ENCODE peak calls at places on chromosomes 13 and 19, in six cellular contexts. One of them, this sample, is unnamed. For H3K4me1, the result is how much of the 10 kb centered on the place peaks cover.

GRCh38 chr13:92896842-92897241 is 329.8 kb upstream of the GPC6 start:
- DNase-seq in adrenal gland: no peak
- DNase-seq in neural progenitor cell: peak
- DNase-seq in endothelial cell of umbilical vein: no peak
- DNase-seq in pancreas: no peak
- DNase-seq in CD8-positive, alpha-beta T cell: no peak
- DNase-seq in this sample: no peak

GRCh38 chr19:6873708-6874431 is 13.5 kb upstream of the ADGRE1 start:
- DNase-seq in neural progenitor cell: no peak
- DNase-seq in CD8-positive, alpha-beta T cell: no peak
- DNase-seq in endothelial cell of umbilical vein: no peak
- DNase-seq in pancreas: no peak
- DNase-seq in adrenal gland: no peak
- DNase-seq in this sample: no peak

GRCh38 chr19:799076-799881 is 2.0 kb downstream of the PTBP1 start:
- DNase-seq in neural progenitor cell: peak
- DNase-seq in CD8-positive, alpha-beta T cell: no peak
- DNase-seq in endothelial cell of umbilical vein: peak
- DNase-seq in pancreas: no peak
- DNase-seq in adrenal gland: no peak
- DNase-seq in this sample: no peak

GRCh38 chr19:1673645-1674292 is 21.4 kb upstream of the TCF3 start:
- DNase-seq in neural progenitor cell: no peak
- DNase-seq in CD8-positive, alpha-beta T cell: no peak
- DNase-seq in adrenal gland: no peak
- DNase-seq in endothelial cell of umbilical vein: no peak
- DNase-seq in pancreas: peak
- DNase-seq in this sample: no peak

GRCh38 chr13:98890186-98890585 is 87.7 kb downstream of the DOCK9 start:
- DNase-seq in endothelial cell of umbilical vein: peak
- DNase-seq in pancreas: no peak
- DNase-seq in CD8-positive, alpha-beta T cell: no peak
- DNase-seq in neural progenitor cell: no peak
- DNase-seq in adrenal gland: no peak
- DNase-seq in this sample: no peak

GRCh38 chr19:44909775-44910174 is 4.2 kb downstream of the APOE start:
- DNase-seq in adrenal gland: no peak
- DNase-seq in pancreas: no peak
- DNase-seq in neural progenitor cell: no peak
- DNase-seq in CD8-positive, alpha-beta T cell: no peak
- DNase-seq in endothelial cell of umbilical vein: no peak
- DNase-seq in this sample: no peak

GRCh38 chr19:8334458-8335342 is 8.4 kb downstream of the KANK3 start:
- DNase-seq in pancreas: no peak
- DNase-seq in endothelial cell of umbilical vein: peak
- DNase-seq in adrenal gland: no peak
- DNase-seq in neural progenitor cell: peak
- DNase-seq in CD8-positive, alpha-beta T cell: no peak
- DNase-seq in this sample: peak

GRCh38 chr13:48531416-48532145 is 1.3 kb downstream of the RCBTB2 start:
- DNase-seq in pancreas: no peak
- DNase-seq in adrenal gland: no peak
- DNase-seq in CD8-positive, alpha-beta T cell: no peak
- DNase-seq in endothelial cell of umbilical vein: no peak
- DNase-seq in neural progenitor cell: peak
- DNase-seq in this sample: peak

GRCh38 chr19:36030264-36031148 is 2.2 kb downstream of the CLIP3 start:
- DNase-seq in CD8-positive, alpha-beta T cell: no peak
- DNase-seq in adrenal gland: no peak
- DNase-seq in pancreas: no peak
- DNase-seq in neural progenitor cell: no peak
- DNase-seq in endothelial cell of umbilical vein: no peak
- DNase-seq in this sample: no peak

GRCh38 chr19:11578342-11579142 is 1.1 kb upstream of the ACP5 start:
- DNase-seq in endothelial cell of umbilical vein: peak
- DNase-seq in adrenal gland: peak
- DNase-seq in CD8-positive, alpha-beta T cell: peak
- DNase-seq in neural progenitor cell: peak
- DNase-seq in pancreas: peak
- DNase-seq in this sample: peak

GRCh38 chr19:17070421-17070820 is 4.8 kb downstream of the HAUS8 start:
- DNase-seq in endothelial cell of umbilical vein: no peak
- DNase-seq in adrenal gland: no peak
- DNase-seq in neural progenitor cell: no peak
- DNase-seq in pancreas: no peak
- DNase-seq in CD8-positive, alpha-beta T cell: no peak
- DNase-seq in this sample: no peak

GRCh38 chr13:19838726-19839342 is 24.6 kb downstream of the ZMYM5 start:
- DNase-seq in endothelial cell of umbilical vein: no peak
- DNase-seq in CD8-positive, alpha-beta T cell: no peak
- DNase-seq in pancreas: no peak
- DNase-seq in adrenal gland: no peak
- DNase-seq in neural progenitor cell: no peak
- DNase-seq in this sample: no peak

GRCh38 chr13:99064624-99065249 is 86.9 kb upstream of the DOCK9 start:
- DNase-seq in adrenal gland: no peak
- DNase-seq in pancreas: no peak
- DNase-seq in CD8-positive, alpha-beta T cell: no peak
- DNase-seq in neural progenitor cell: no peak
- DNase-seq in endothelial cell of umbilical vein: no peak
- DNase-seq in this sample: no peak

GRCh38 chr19:41321600-41322270 is 11.8 kb downstream of the CCDC97 start:
- DNase-seq in CD8-positive, alpha-beta T cell: no peak
- DNase-seq in adrenal gland: no peak
- DNase-seq in neural progenitor cell: peak
- DNase-seq in endothelial cell of umbilical vein: peak
- DNase-seq in pancreas: no peak
- DNase-seq in this sample: peak

GRCh38 chr13:63838366-63839110 is 2422.9 kb upstream of the PCDH20 start:
- DNase-seq in CD8-positive, alpha-beta T cell: no peak
- DNase-seq in neural progenitor cell: no peak
- DNase-seq in endothelial cell of umbilical vein: no peak
- DNase-seq in pancreas: no peak
- DNase-seq in adrenal gland: no peak
- DNase-seq in this sample: no peak

GRCh38 chr19:48818234-48818823 is 7.5 kb upstream of the BCAT2 start:
- DNase-seq in pancreas: peak
- DNase-seq in neural progenitor cell: no peak
- DNase-seq in endothelial cell of umbilical vein: no peak
- DNase-seq in adrenal gland: no peak
- DNase-seq in CD8-positive, alpha-beta T cell: no peak
- DNase-seq in this sample: no peak

GRCh38 chr19:1429750-1430149 is 8.4 kb upstream of the RPS15 start:
- DNase-seq in pancreas: no peak
- DNase-seq in endothelial cell of umbilical vein: no peak
- DNase-seq in adrenal gland: no peak
- DNase-seq in CD8-positive, alpha-beta T cell: no peak
- DNase-seq in neural progenitor cell: no peak
- DNase-seq in this sample: peak

GRCh38 chr13:48121733-48122132 is 26.8 kb upstream of the MED4 start:
- DNase-seq in endothelial cell of umbilical vein: no peak
- DNase-seq in adrenal gland: no peak
- DNase-seq in pancreas: no peak
- DNase-seq in neural progenitor cell: no peak
- DNase-seq in CD8-positive, alpha-beta T cell: no peak
- DNase-seq in this sample: no peak

GRCh38 chr19:19597809-19598306 is 20.6 kb downstream of the PBX4 start:
- DNase-seq in CD8-positive, alpha-beta T cell: no peak
- DNase-seq in pancreas: no peak
- DNase-seq in endothelial cell of umbilical vein: no peak
- DNase-seq in adrenal gland: no peak
- DNase-seq in neural progenitor cell: no peak
- DNase-seq in this sample: no peak

GRCh38 chr13:56900549-56901279 is 240.0 kb upstream of the PRR20A start:
- DNase-seq in CD8-positive, alpha-beta T cell: no peak
- DNase-seq in pancreas: no peak
- DNase-seq in endothelial cell of umbilical vein: no peak
- DNase-seq in neural progenitor cell: no peak
- DNase-seq in adrenal gland: no peak
- DNase-seq in this sample: peak

GRCh38 chr19:32206065-32206464 is 139.3 kb upstream of the ZNF507 start:
- DNase-seq in endothelial cell of umbilical vein: no peak
- DNase-seq in pancreas: no peak
- DNase-seq in adrenal gland: no peak
- DNase-seq in neural progenitor cell: no peak
- DNase-seq in CD8-positive, alpha-beta T cell: no peak
- DNase-seq in this sample: no peak

GRCh38 chr19:21848706-21849105 is 12.7 kb upstream of the ZNF43 start:
- DNase-seq in CD8-positive, alpha-beta T cell: no peak
- DNase-seq in endothelial cell of umbilical vein: no peak
- DNase-seq in neural progenitor cell: no peak
- DNase-seq in pancreas: no peak
- DNase-seq in adrenal gland: no peak
- DNase-seq in this sample: no peak

GRCh38 chr19:10183926-10184325 is 10.8 kb downstream of the DNMT1 start:
- DNase-seq in neural progenitor cell: no peak
- DNase-seq in CD8-positive, alpha-beta T cell: no peak
- DNase-seq in adrenal gland: no peak
- DNase-seq in pancreas: no peak
- DNase-seq in endothelial cell of umbilical vein: no peak
- DNase-seq in this sample: no peak

GRCh38 chr19:46466536-46467199 is 4.7 kb downstream of the PNMA8A start:
- DNase-seq in neural progenitor cell: no peak
- DNase-seq in endothelial cell of umbilical vein: no peak
- DNase-seq in CD8-positive, alpha-beta T cell: no peak
- DNase-seq in pancreas: no peak
- DNase-seq in adrenal gland: no peak
- DNase-seq in this sample: no peak

GRCh38 chr19:39342647-39343305 is 555 bp downstream of the SAMD4B start:
- DNase-seq in neural progenitor cell: peak
- DNase-seq in pancreas: peak
- DNase-seq in CD8-positive, alpha-beta T cell: no peak
- DNase-seq in adrenal gland: peak
- DNase-seq in endothelial cell of umbilical vein: no peak
- DNase-seq in this sample: no peak

GRCh38 chr19:58516964-58517833 is 2.4 kb downstream of the ZBTB45 start:
- DNase-seq in neural progenitor cell: no peak
- DNase-seq in pancreas: no peak
- DNase-seq in CD8-positive, alpha-beta T cell: no peak
- DNase-seq in endothelial cell of umbilical vein: no peak
- DNase-seq in adrenal gland: peak
- DNase-seq in this sample: no peak

GRCh38 chr13:107585466-107585865 is 629.9 kb downstream of the LIG4 start:
- DNase-seq in pancreas: no peak
- DNase-seq in CD8-positive, alpha-beta T cell: no peak
- DNase-seq in neural progenitor cell: no peak
- DNase-seq in adrenal gland: no peak
- DNase-seq in endothelial cell of umbilical vein: peak
- DNase-seq in this sample: no peak

GRCh38 chr19:8702350-8702749 is 3.8 kb upstream of the ACTL9 start:
- DNase-seq in endothelial cell of umbilical vein: no peak
- DNase-seq in CD8-positive, alpha-beta T cell: no peak
- DNase-seq in adrenal gland: no peak
- DNase-seq in neural progenitor cell: no peak
- DNase-seq in pancreas: no peak
- DNase-seq in this sample: no peak

GRCh38 chr13:44156294-44156658 is 217.3 kb upstream of the SERP2 start:
- DNase-seq in endothelial cell of umbilical vein: no peak
- DNase-seq in neural progenitor cell: no peak
- DNase-seq in adrenal gland: no peak
- DNase-seq in pancreas: no peak
- DNase-seq in CD8-positive, alpha-beta T cell: no peak
- DNase-seq in this sample: no peak
- H3K4me3 ChIP-seq in endothelial cell of umbilical vein: no peak
- H3K4me3 ChIP-seq in neural progenitor cell: no peak
- H3K4me3 ChIP-seq in adrenal gland: no peak
- H3K4me3 ChIP-seq in pancreas: peak
- H3K4me3 ChIP-seq in CD8-positive, alpha-beta T cell: no peak
- H3K4me3 ChIP-seq in this sample: no peak

GRCh38 chr13:50916701-50917184 is 7.2 kb downstream of the RNASEH2B start:
- DNase-seq in endothelial cell of umbilical vein: peak
- DNase-seq in adrenal gland: no peak
- DNase-seq in CD8-positive, alpha-beta T cell: no peak
- DNase-seq in pancreas: no peak
- DNase-seq in neural progenitor cell: no peak
- DNase-seq in this sample: no peak
- H3K4me1 ChIP-seq in endothelial cell of umbilical vein: under half
- H3K4me1 ChIP-seq in adrenal gland: under half
- H3K4me1 ChIP-seq in CD8-positive, alpha-beta T cell: half or more
- H3K4me1 ChIP-seq in pancreas: under half
- H3K4me1 ChIP-seq in neural progenitor cell: under half
- H3K4me1 ChIP-seq in this sample: under half

GRCh38 chr19:23304238-23304637 is 54.0 kb upstream of the ZNF724 start:
- DNase-seq in neural progenitor cell: no peak
- DNase-seq in pancreas: no peak
- DNase-seq in CD8-positive, alpha-beta T cell: no peak
- DNase-seq in adrenal gland: no peak
- DNase-seq in endothelial cell of umbilical vein: no peak
- DNase-seq in this sample: no peak

GRCh38 chr19:23309926-23310325 is 59.7 kb upstream of the ZNF724 start:
- DNase-seq in endothelial cell of umbilical vein: no peak
- DNase-seq in pancreas: no peak
- DNase-seq in neural progenitor cell: no peak
- DNase-seq in adrenal gland: no peak
- DNase-seq in CD8-positive, alpha-beta T cell: no peak
- DNase-seq in this sample: no peak

GRCh38 chr19:23311551-23311950 is 61.4 kb upstream of the ZNF724 start:
- DNase-seq in adrenal gland: no peak
- DNase-seq in pancreas: no peak
- DNase-seq in neural progenitor cell: no peak
- DNase-seq in endothelial cell of umbilical vein: no peak
- DNase-seq in CD8-positive, alpha-beta T cell: no peak
- DNase-seq in this sample: no peak

GRCh38 chr19:23310729-23311211 is 60.6 kb upstream of the ZNF724 start:
- DNase-seq in pancreas: no peak
- DNase-seq in endothelial cell of umbilical vein: no peak
- DNase-seq in neural progenitor cell: no peak
- DNase-seq in CD8-positive, alpha-beta T cell: no peak
- DNase-seq in adrenal gland: no peak
- DNase-seq in this sample: no peak

DNA sequence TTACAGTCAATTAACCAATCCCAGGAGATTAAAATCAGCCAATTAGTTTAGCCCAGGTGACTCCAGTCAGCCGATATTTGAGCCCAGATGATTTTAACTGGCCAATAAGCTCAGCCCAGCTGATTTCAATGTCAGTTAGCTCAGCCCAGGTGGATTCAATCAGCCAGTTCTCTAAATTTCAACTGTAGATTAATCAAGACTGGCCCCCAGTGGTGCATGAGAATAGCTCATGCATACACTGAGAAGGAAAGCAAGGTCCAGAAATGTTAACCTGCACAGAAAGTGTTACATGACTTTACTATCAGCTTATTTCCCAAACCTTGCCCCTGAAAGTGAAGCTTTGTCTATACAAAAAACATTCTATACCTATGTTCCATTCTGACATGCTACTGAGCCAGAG is 55.4 kb upstream of the ZNF724 start:
- DNase-seq in pancreas: no peak
- DNase-seq in endothelial cell of umbilical vein: no peak
- DNase-seq in CD8-positive, alpha-beta T cell: no peak
- DNase-seq in neural progenitor cell: no peak
- DNase-seq in adrenal gland: no peak
- DNase-seq in this sample: no peak
- TF ChIP-seq CTCF in pancreas: no peak
- TF ChIP-seq CTCF in endothelial cell of umbilical vein: no peak
- TF ChIP-seq CTCF in CD8-positive, alpha-beta T cell: no peak
- TF ChIP-seq CTCF in neural progenitor cell: no peak
- TF ChIP-seq CTCF in adrenal gland: no peak
- TF ChIP-seq CTCF in this sample: no peak

GRCh38 chr13:73765651-73766384 is 368.4 kb downstream of the KLF12 start:
- DNase-seq in CD8-positive, alpha-beta T cell: peak
- DNase-seq in pancreas: peak
- DNase-seq in adrenal gland: peak
- DNase-seq in neural progenitor cell: peak
- DNase-seq in endothelial cell of umbilical vein: peak
- DNase-seq in this sample: peak
- H3K4me3 ChIP-seq in CD8-positive, alpha-beta T cell: peak
- H3K4me3 ChIP-seq in pancreas: peak
- H3K4me3 ChIP-seq in adrenal gland: no peak
- H3K4me3 ChIP-seq in neural progenitor cell: peak
- H3K4me3 ChIP-seq in endothelial cell of umbilical vein: no peak
- H3K4me3 ChIP-seq in this sample: no peak

This sample was measured in testis.